ENCODE peak calls at places on chromosomes 1 and 21, in four cellular contexts. W is left ventricle myocardium inferior, R is body of pancreas, G is hepatocyte. X is an unnamed sample. For H3K4me1 and H3K27me3, the result is how much of the 10 kb centered on the place peaks cover.

GRCh38 chr1:215650446-215651149 is 83.5 kb downstream of the KCTD3 start:
- DNase-seq in W (no peak), R (no peak), G (no peak), X (no peak)

GRCh38 chr1:223364685-223365382 is 858 bp upstream of the SUSD4 start:
- DNase-seq in W (no peak), R (no peak), G (no peak), X (peak)

GRCh38 chr1:180600301-180600700 is 31.5 kb upstream of the XPR1 start:
- DNase-seq in W (no peak), R (no peak), G (no peak), X (no peak)

GRCh38 chr21:42623684-42624083 is 29.7 kb upstream of the PDE9A start:
- DNase-seq in W (no peak), R (no peak), G (no peak), X (no peak)

GRCh38 chr1:60133848-60134247 is 60.3 kb upstream of the C1orf87 start:
- DNase-seq in W (no peak), R (no peak), G (no peak), X (peak)

GRCh38 chr1:118487932-118488331 is 302.9 kb upstream of the SPAG17 start:
- DNase-seq in W (no peak), R (no peak), G (no peak), X (no peak)

GRCh38 chr1:227917081-227917950 is 30.4 kb downstream of the WNT9A start:
- DNase-seq in W (no peak), R (no peak), G (peak), X (no peak)

GRCh38 chr21:45089964-45090363 is 15.6 kb downstream of the ADARB1 start:
- DNase-seq in W (no peak), R (no peak), G (no peak), X (no peak)

GRCh38 chr21:46551636-46552241 is 53.1 kb downstream of the S100B start:
- DNase-seq in W (no peak), R (peak), G (no peak), X (no peak)

GRCh38 chr1:150826299-150826698 is 18.2 kb upstream of the CTSK start:
- DNase-seq in W (no peak), R (no peak), G (no peak), X (no peak)

GRCh38 chr1:154418062-154418897 is 13.1 kb downstream of the IL6R start:
- DNase-seq in W (no peak), R (peak), G (peak), X (no peak)

GRCh38 chr1:182278144-182279054 is 113.2 kb downstream of the GLUL start:
- DNase-seq in W (no peak), R (no peak), G (no peak), X (no peak)

GRCh38 chr1:210663730-210664573 is 335.2 kb downstream of the HHAT start:
- DNase-seq in W (no peak), R (no peak), G (peak), X (no peak)

GRCh38 chr1:200415693-200416593 is 6.1 kb upstream of the ZNF281 start:
- DNase-seq in W (no peak), R (peak), G (peak), X (peak)

GRCh38 chr1:178283409-178283808 is 189.5 kb downstream of the RASAL2 start:
- DNase-seq in W (no peak), R (peak), G (no peak), X (no peak)

GRCh38 chr1:164452549-164452948 is 106.4 kb upstream of the PBX1 start:
- DNase-seq in W (no peak), R (no peak), G (no peak), X (no peak)

GRCh38 chr1:64470670-64471217 is 815 bp downstream of the CACHD1 start:
- DNase-seq in W (peak), R (peak), G (peak), X (peak)

GRCh38 chr1:51729156-51729823 is 112.4 kb downstream of the OSBPL9 start:
- DNase-seq in W (peak), R (peak), G (peak), X (peak)

GRCh38 chr1:171841050-171841910 is at the start of gene DNM3:
- DNase-seq in W (peak), R (peak), G (peak), X (peak)

GRCh38 chr1:25035523-25036116 is 105.5 kb upstream of the RUNX3 start:
- DNase-seq in W (no peak), R (no peak), G (no peak), X (no peak)
- H3K4me1 ChIP-seq in W (under half), R (under half), G (under half), X (under half)

DNA sequence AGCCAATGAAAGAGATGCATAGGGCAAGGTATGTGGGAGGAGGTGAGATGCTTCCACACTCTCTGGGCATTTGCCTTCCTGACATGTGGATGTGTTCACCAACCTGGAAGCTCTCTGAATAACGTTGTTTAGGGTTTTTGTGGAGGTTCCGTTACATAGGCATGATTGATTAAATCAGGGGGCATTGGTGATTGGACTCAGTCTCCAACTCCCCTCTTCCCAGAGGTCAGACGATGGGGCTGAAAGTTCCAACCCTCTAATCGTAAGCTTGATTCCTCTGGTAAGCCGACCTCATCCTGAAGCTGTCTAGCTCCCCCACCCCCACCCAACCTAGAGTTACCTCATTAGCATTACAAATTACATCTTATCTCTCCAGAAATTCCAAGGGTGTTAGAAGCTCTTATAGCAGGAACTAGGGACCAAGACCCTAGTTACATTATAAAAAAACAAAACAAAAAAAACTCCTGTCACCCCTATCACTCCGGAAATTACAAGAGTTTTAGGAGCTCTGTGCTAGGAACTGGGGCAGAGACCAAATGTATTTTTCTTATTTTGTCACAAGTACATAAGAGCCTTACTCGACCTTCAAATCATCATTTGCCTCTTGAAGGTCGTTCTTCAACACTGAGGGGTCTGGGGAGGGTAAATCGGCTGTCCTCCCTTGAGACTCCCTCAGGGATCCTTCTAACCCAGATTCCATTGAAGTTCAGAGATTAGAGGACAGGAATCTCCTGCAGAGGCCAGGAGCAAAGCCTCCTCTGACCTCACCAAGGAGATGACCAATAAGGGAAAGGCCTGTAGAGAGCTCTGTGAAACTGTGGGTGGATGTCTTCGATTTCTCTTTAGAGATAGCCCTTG is 58.2 kb downstream of the DNTTIP2 start:
- DNase-seq in W (no peak), R (no peak), G (no peak), X (peak)
- H3K4me3 ChIP-seq in W (no peak), R (no peak), G (no peak), X (no peak)

GRCh38 chr1:25034736-25035522 is 104.9 kb upstream of the RUNX3 start:
- DNase-seq in W (no peak), R (no peak), G (no peak), X (no peak)
- H3K27me3 ChIP-seq in W (under half), R (under half), G (under half), X (under half)

GRCh38 chr1:26784023-26784871 is 3.5 kb upstream of the PIGV start:
- DNase-seq in W (peak), R (peak), G (peak), X (peak)
- H3K4me1 ChIP-seq in W (half or more), R (under half), G (under half), X (under half)

DNA sequence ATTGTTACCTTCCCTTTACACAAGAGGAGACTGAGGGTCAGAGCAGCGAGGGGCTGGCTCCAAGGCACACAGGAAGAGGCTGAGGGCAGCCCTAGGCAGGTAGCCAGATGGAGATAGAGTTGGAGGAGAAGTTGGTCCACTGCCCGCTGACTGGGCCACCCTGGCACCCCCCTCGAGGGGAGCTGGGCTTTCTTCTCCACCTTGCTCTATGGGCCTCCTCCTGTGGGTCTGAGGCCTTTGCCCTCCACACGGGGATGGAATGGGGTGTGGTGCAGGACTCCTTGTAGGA is 96.1 kb downstream of the FOXD2 start:
- DNase-seq in W (no peak), R (no peak), G (no peak), X (no peak)
- H3K4me3 ChIP-seq in W (peak), R (no peak), G (no peak), X (no peak)

DNA sequence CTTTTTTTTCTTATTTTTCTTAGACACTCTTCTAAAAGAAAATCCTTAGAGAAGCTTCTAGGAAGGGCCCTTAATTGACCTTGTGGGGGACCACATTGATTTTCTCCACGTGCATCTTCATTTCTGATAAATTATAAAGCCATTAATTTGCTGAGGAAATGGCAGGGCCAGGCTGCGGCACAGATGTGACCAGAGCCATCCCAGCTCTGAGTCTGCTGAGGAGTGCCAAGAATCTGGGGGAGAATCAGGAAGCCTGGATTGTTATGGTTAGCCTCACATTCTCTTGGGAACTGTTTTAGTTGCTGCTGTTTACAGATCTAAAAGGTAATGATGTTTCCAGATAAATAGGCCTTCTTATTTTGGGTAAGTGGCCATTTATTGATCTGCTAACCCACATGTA is 16.2 kb downstream of the PROX1 start:
- DNase-seq in W (no peak), R (no peak), G (no peak), X (no peak)
- H3K27me3 ChIP-seq in W (under half), R (under half), G (under half), X (under half)

GRCh38 chr21:28357743-28358142 is 634.9 kb downstream of the LTN1 start:
- DNase-seq in W (no peak), R (no peak), G (no peak), X (no peak)
- H3K4me1 ChIP-seq in W (under half), R (under half), G (under half), X (under half)

X was measured in cardiac muscle cell.